ENCODE peak calls at places on chromosomes 11 and 22, in four cellular contexts. D is GM12878, F is HepG2, J is H1. C is an unnamed sample. For H3K4me1, the result is how much of the 10 kb centered on the place peaks cover.

GRCh38 chr22:47407626-47408025 is 645.2 kb downstream of the TBC1D22A start:
- DNase-seq in J (no peak), F (no peak), D (no peak), C (no peak)

GRCh38 chr22:37887610-37888378 is 18.3 kb upstream of the MICALL1 start:
- DNase-seq in D (no peak), J (no peak), F (no peak), C (peak)

GRCh38 chr11:11525283-11525682 is 96.5 kb downstream of the GALNT18 start:
- DNase-seq in D (no peak), F (no peak), J (no peak), C (no peak)

GRCh38 chr11:46296520-46297448 is 19.3 kb downstream of the CREB3L1 start:
- DNase-seq in F (no peak), D (no peak), J (peak), C (peak)

GRCh38 chr11:93591247-93591898 is 48.2 kb upstream of the SMCO4 start:
- DNase-seq in J (no peak), F (peak), D (peak), C (no peak)

GRCh38 chr22:26612652-26613051 is 5.2 kb downstream of the CRYBB1 start:
- DNase-seq in F (no peak), J (no peak), D (no peak), C (no peak)

GRCh38 chr11:103055174-103055890 is 36.6 kb downstream of the DCUN1D5 start:
- DNase-seq in F (peak), D (no peak), J (no peak), C (no peak)

GRCh38 chr11:27703453-27703852 is 3.2 kb upstream of the BDNF start:
- DNase-seq in F (no peak), J (no peak), D (no peak), C (no peak)

GRCh38 chr11:12222099-12222751 is 111.8 kb downstream of the MICAL2 start:
- DNase-seq in J (no peak), F (peak), D (no peak), C (no peak)

GRCh38 chr22:49305215-49305965 is 522.3 kb downstream of the BRD1 start:
- DNase-seq in D (no peak), J (peak), F (peak), C (peak)

GRCh38 chr22:44383652-44384562 is 71.2 kb upstream of the SHISAL1 start:
- DNase-seq in D (no peak), F (no peak), J (no peak), C (no peak)

GRCh38 chr22:25172153-25172552 is 27.5 kb upstream of the CRYBB3 start:
- DNase-seq in J (no peak), D (no peak), F (peak), C (no peak)

GRCh38 chr22:19361501-19362103 is 69.9 kb downstream of the HIRA start:
- DNase-seq in D (peak), J (no peak), F (no peak), C (no peak)

GRCh38 chr11:47332303-47332711 is 20.2 kb downstream of the MYBPC3 start:
- DNase-seq in F (no peak), D (no peak), J (no peak), C (no peak)

GRCh38 chr11:125084057-125084416 is 20.9 kb downstream of the SLC37A2 start:
- DNase-seq in F (no peak), D (no peak), J (no peak), C (no peak)

GRCh38 chr11:94583213-94583884 is 16.2 kb downstream of the PIWIL4 start:
- DNase-seq in F (no peak), D (no peak), J (no peak), C (no peak)

GRCh38 chr22:27488456-27489224 is 312.9 kb downstream of the MN1 start:
- DNase-seq in F (peak), D (no peak), J (no peak), C (no peak)

GRCh38 chr22:44924724-44925123 is 85.1 kb downstream of the PHF21B start:
- DNase-seq in F (no peak), J (no peak), D (no peak), C (no peak)

GRCh38 chr11:118049771-118050170 is 27.1 kb upstream of the TMPRSS4 start:
- DNase-seq in J (no peak), D (no peak), F (no peak), C (no peak)

GRCh38 chr11:93737904-93738612 is 3.2 kb downstream of the TAF1D start:
- DNase-seq in F (no peak), J (no peak), D (no peak), C (no peak)

GRCh38 chr11:111737877-111738205 is 28.3 kb downstream of the PPP2R1B start:
- DNase-seq in J (no peak), D (no peak), F (no peak), C (no peak)

GRCh38 chr22:38087855-38088254 is 3.9 kb upstream of the SLC16A8 start:
- DNase-seq in F (no peak), J (no peak), D (no peak), C (no peak)

GRCh38 chr22:46054091-46054877 is 77.3 kb upstream of the WNT7B start:
- DNase-seq in F (no peak), D (no peak), J (no peak), C (no peak)

GRCh38 chr11:11724994-11725393 is 103.2 kb upstream of the GALNT18 start:
- DNase-seq in F (no peak), D (no peak), J (no peak), C (no peak)

GRCh38 chr22:27133951-27134664 is 476.7 kb downstream of the MIAT start:
- DNase-seq in F (no peak), J (no peak), D (no peak), C (no peak)

GRCh38 chr11:65851083-65851579 is 6.8 kb downstream of the CFL1 start:
- DNase-seq in F (no peak), J (no peak), D (no peak), C (peak)

GRCh38 chr22:30305906-30306628 is 16.8 kb upstream of the CASTOR1 start:
- DNase-seq in D (no peak), F (no peak), J (no peak), C (no peak)

GRCh38 chr11:13229136-13229535 is 48.5 kb upstream of the BMAL1 start:
- DNase-seq in D (no peak), F (no peak), J (no peak), C (no peak)

GRCh38 chr11:12963789-12964536 is 45.2 kb upstream of the RASSF10 start:
- DNase-seq in F (peak), J (peak), D (peak), C (peak)

GRCh38 chr22:47805394-47805935 is 1043.0 kb downstream of the TBC1D22A start:
- DNase-seq in F (no peak), D (no peak), J (no peak), C (no peak)

GRCh38 chr11:73141031-73141308 is 1.1 kb downstream of the FCHSD2 start:
- DNase-seq in D (no peak), J (no peak), F (no peak), C (no peak)

GRCh38 chr11:78037825-78038620 is 14.9 kb upstream of the KCTD14 start:
- DNase-seq in F (no peak), J (no peak), D (no peak), C (no peak)

GRCh38 chr11:82080160-82080559 is 653.5 kb downstream of the FAM181B start:
- DNase-seq in D (no peak), J (no peak), F (no peak), C (no peak)

GRCh38 chr11:18632841-18633240 is 1.3 kb downstream of the SPTY2D1 start:
- DNase-seq in D (no peak), F (no peak), J (no peak), C (no peak)

GRCh38 chr22:27919943-27920755 is 1.1 kb upstream of the PITPNB start:
- DNase-seq in D (no peak), F (peak), J (no peak), C (peak)

GRCh38 chr11:14359573-14360031 is 619 bp upstream of the RRAS2 start:
- DNase-seq in F (no peak), D (no peak), J (no peak), C (no peak)

GRCh38 chr11:63985812-63986155 is 454 bp upstream of the OTUB1 start:
- DNase-seq in D (peak), F (no peak), J (no peak), C (no peak)

GRCh38 chr22:30420401-30421178 is 5.0 kb upstream of the MTFP1 start:
- DNase-seq in J (no peak), D (no peak), F (no peak), C (no peak)

GRCh38 chr11:134482128-134482527 is 70.1 kb upstream of the B3GAT1 start:
- DNase-seq in D (no peak), F (no peak), J (no peak), C (no peak)

GRCh38 chr11:121198491-121198890 is 94.1 kb upstream of the SC5D start:
- DNase-seq in J (no peak), F (no peak), D (no peak), C (no peak)

GRCh38 chr11:121199516-121199915 is 93.1 kb upstream of the SC5D start:
- DNase-seq in F (no peak), D (no peak), J (no peak), C (no peak)

GRCh38 chr11:121191787-121192186 is 90.7 kb downstream of the TECTA start:
- DNase-seq in F (no peak), J (no peak), D (no peak), C (no peak)

GRCh38 chr11:121194731-121195596 is 93.9 kb downstream of the TECTA start:
- DNase-seq in F (peak), D (peak), J (no peak), C (peak)
- H3K4me1 ChIP-seq in F (under half), D (under half), J (under half), C (under half)

GRCh38 chr11:119723952-119724325 is 5.1 kb downstream of the NECTIN1 start:
- DNase-seq in J (no peak), F (no peak), D (no peak), C (no peak)

GRCh38 chr11:119726150-119726553 is 2.8 kb downstream of the NECTIN1 start:
- DNase-seq in F (no peak), J (no peak), D (no peak), C (no peak)

GRCh38 chr11:119723243-119723951 is 5.6 kb downstream of the NECTIN1 start:
- DNase-seq in J (no peak), F (no peak), D (no peak), C (no peak)

GRCh38 chr11:119726585-119727522 is 2.1 kb downstream of the NECTIN1 start:
- DNase-seq in D (no peak), J (no peak), F (no peak), C (peak)

GRCh38 chr11:119724956-119725355 is 4.0 kb downstream of the NECTIN1 start:
- DNase-seq in D (no peak), J (no peak), F (no peak), C (no peak)
- H3K9ac ChIP-seq in D (no peak), J (no peak), F (no peak), C (no peak)

GRCh38 chr11:58577441-58578135 is 1.3 kb upstream of the ZFP91 start:
- DNase-seq in D (peak), F (peak), J (no peak), C (no peak)
- TF ChIP-seq SUZ12 in D (no peak), F (no peak), J (no peak), C (no peak)

GRCh38 chr11:75944515-75944914 is 129.5 kb downstream of the UVRAG start:
- DNase-seq in D (no peak), J (no peak), F (no peak), C (no peak)
- H3K4me1 ChIP-seq in D (under half), J (under half), F (under half), C (under half)

GRCh38 chr11:2115308-2115707 is 23.9 kb downstream of the IGF2 start:
- DNase-seq in J (no peak), D (no peak), F (no peak), C (no peak)
- H3K9ac ChIP-seq in J (no peak), D (no peak), F (no peak), C (no peak)

GRCh38 chr11:33957304-33957917 is 65.5 kb upstream of the LMO2 start:
- DNase-seq in F (no peak), D (no peak), J (no peak), C (no peak)
- TF ChIP-seq SUZ12 in F (no peak), D (no peak), J (no peak), C (no peak)

DNA sequence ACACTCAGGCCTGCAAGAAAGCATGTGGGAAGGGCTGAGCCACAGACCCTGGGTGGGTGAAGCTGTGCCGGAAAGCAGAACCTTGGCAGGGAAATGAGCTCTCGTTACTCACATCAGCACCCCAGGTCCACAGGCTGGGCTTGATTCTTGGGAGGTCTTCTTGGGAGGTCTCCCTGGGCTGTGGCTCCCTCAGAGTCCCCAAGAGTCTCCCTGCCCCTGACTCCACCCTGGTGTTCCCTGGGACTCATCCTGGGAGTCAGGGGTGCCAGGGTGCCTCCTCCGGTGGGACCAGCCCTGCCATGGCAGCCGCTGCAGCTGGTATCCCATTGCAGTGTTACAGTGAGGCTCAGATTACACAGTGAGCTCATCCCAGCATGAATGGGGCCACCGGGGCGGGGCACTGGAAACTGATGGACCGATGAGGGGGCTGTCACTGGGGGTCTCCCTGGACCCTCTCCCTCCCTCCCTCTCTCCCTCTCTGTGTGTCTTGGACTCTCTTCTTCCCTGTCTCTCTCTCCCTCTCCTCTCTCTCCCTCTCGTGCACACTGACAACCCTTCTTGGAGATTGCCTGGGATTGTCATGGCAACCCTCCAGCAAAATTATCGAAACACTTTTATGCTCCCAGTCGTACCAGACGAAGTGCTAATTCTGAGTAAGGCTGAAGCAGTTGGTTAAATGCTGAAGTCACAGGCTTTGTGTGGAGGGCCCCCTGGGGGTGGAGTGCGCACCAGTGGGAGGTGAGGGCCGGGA is 8.7 kb upstream of the C11orf96 start:
- DNase-seq in F (no peak), J (no peak), D (no peak), C (no peak)
- H3K4me1 ChIP-seq in F (under half), J (under half), D (under half), C (under half)

GRCh38 chr11:61297741-61298140 is 2.6 kb upstream of the VWCE start:
- DNase-seq in D (no peak), F (peak), J (no peak), C (no peak)
- H3K9ac ChIP-seq in D (no peak), F (peak), J (no peak), C (no peak)

GRCh38 chr22:36736701-36737320 is 33.3 kb upstream of the CACNG2 start:
- DNase-seq in J (no peak), D (no peak), F (no peak), C (no peak)
- TF ChIP-seq SUZ12 in J (no peak), D (no peak), F (no peak), C (no peak)